ENCODE peak calls at places on chromosome 12, in ten cellular contexts. L is iPS-NIHi11, O is H9, I is AG10803, R is naive B cell, N is SW480, T is heart right ventricle, G is lung microvascular endothelial cell, H is RWPE1, V is ovary. Q is an unnamed sample.

GRCh38 chr12:88932457-88932856 is 352.2 kb upstream of the KITLG start:
- DNase-seq in L (no peak), O (no peak), I (no peak), R (no peak), N (no peak), T (no peak), G (no peak), H (no peak), V (no peak), Q (no peak)

GRCh38 chr12:131415781-131416180 is 295.1 kb upstream of the SFSWAP start:
- DNase-seq in L (peak; percentile 63), O (peak; percentile 52), I (no peak), R (no peak), N (no peak), T (no peak), G (no peak), H (peak; percentile 45), V (no peak), Q (no peak)

GRCh38 chr12:98653866-98654493 is 8.9 kb downstream of the APAF1 start:
- DNase-seq in L (peak; percentile 29), O (no peak), I (peak; percentile 73), R (peak; percentile 45), N (peak; percentile 55), T (peak; percentile 20), G (peak; percentile 73), H (peak; percentile 39), V (no peak), Q (peak; percentile 63)

GRCh38 chr12:92759634-92760268 is 57.0 kb downstream of the PLEKHG7 start:
- DNase-seq in L (peak; percentile 21), O (no peak), I (peak; percentile 88), R (no peak), N (peak; percentile 50), T (no peak), G (peak; percentile 89), H (peak; percentile 83), V (no peak), Q (peak; percentile 96)

GRCh38 chr12:75505706-75506312 is 5.6 kb downstream of the KRR1 start:
- DNase-seq in L (no peak), O (no peak), I (peak; percentile 42), R (no peak), N (no peak), T (no peak), G (peak; percentile 55), H (no peak), V (no peak), Q (peak; percentile 51)

GRCh38 chr12:5870183-5870582 is 74.9 kb downstream of the ANO2 start:
- DNase-seq in L (no peak), O (peak; percentile 13), I (no peak), R (no peak), N (peak; percentile 22), T (no peak), G (no peak), H (no peak), V (no peak), Q (no peak)

GRCh38 chr12:25692115-25693035 is 139.3 kb upstream of the LMNTD1 start:
- DNase-seq in L (no peak), O (no peak), I (peak; percentile 91), R (no peak), N (no peak), T (peak; percentile 7), G (no peak), H (no peak), V (no peak), Q (no peak)

GRCh38 chr12:71731439-71732356 is 23.0 kb upstream of the RAB21 start:
- DNase-seq in L (no peak), O (peak; percentile 79), I (peak; percentile 48), R (no peak), N (no peak), T (no peak), G (peak; percentile 17), H (no peak), V (no peak), Q (no peak)

GRCh38 chr12:53045646-53046045 is 4.2 kb upstream of the TNS2 start:
- DNase-seq in L (no peak), O (no peak), I (no peak), R (no peak), N (no peak), T (peak; percentile 72), G (peak; percentile 10), H (no peak), V (no peak), Q (no peak)

GRCh38 chr12:130929363-130929762 is 24.3 kb upstream of the ADGRD1 start:
- DNase-seq in L (no peak), O (no peak), I (peak; percentile 49), R (no peak), N (no peak), T (no peak), G (no peak), H (no peak), V (no peak), Q (no peak)

GRCh38 chr12:124914392-124915248 is at the start of gene UBC:
- DNase-seq in L (peak; percentile 77), O (peak; percentile 89), I (peak; percentile 95), R (peak; percentile 90), N (peak; percentile 86), T (peak; percentile 94), G (peak; percentile 97), H (peak; percentile 75), V (peak; percentile 93), Q (peak; percentile 90)

GRCh38 chr12:6821674-6822433 is at the start of gene GPR162:
- DNase-seq in L (peak; percentile 87), O (peak; percentile 91), I (peak; percentile 33), R (no peak), N (peak; percentile 24), T (peak; percentile 63), G (peak; percentile 47), H (no peak), V (peak; percentile 70), Q (peak; percentile 34)

GRCh38 chr12:108495054-108495453 is 20.0 kb upstream of the FICD start:
- DNase-seq in L (peak; percentile 66), O (peak; percentile 62), I (no peak), R (no peak), N (peak; percentile 30), T (no peak), G (peak; percentile 68), H (no peak), V (no peak), Q (peak; percentile 59)

GRCh38 chr12:73678335-73678734 is 859.3 kb upstream of the ATXN7L3B start:
- DNase-seq in L (no peak), O (no peak), I (no peak), R (no peak), N (no peak), T (no peak), G (no peak), H (peak; percentile 11), V (no peak), Q (peak; percentile 55)

Q was measured in epithelial cell of esophagus.